ENCODE peak calls at places on chromosomes 12 and 14, in nine cellular contexts. Q is mucosa of descending colon; Y is HL-60; Z is lower leg skin; V is CD8-positive, alpha-beta T cell; N is testis; T is CD4-positive, alpha-beta T cell; L is upper lobe of right lung; A is psoas muscle. P is an unnamed sample.
A peak's percentile ranks its signal among the peaks of the same experiment; 100 is the strongest.

GRCh38 chr12:71685961-71686657 is at the start of gene TMEM19:
- DNase-seq in Q (peak; percentile 95), Y (peak; percentile 88), Z (peak; percentile 97), V (peak; percentile 65), N (peak; percentile 93), T (peak; percentile 70), L (peak; percentile 97), A (peak; percentile 92), P (peak; percentile 79)

GRCh38 chr14:71856199-71856919 is 75.9 kb upstream of the RGS6 start:
- DNase-seq in Q (no peak), Y (peak; percentile 28), Z (no peak), V (no peak), N (no peak), T (no peak), L (no peak), A (no peak), P (no peak)

GRCh38 chr14:26199599-26200370 is 398.0 kb downstream of the NOVA1 start:
- DNase-seq in Q (no peak), Y (peak; percentile 64), Z (no peak), V (no peak), N (no peak), T (no peak), L (no peak), A (no peak), P (no peak)

GRCh38 chr12:124007810-124008570 is 35.0 kb downstream of the ZNF664 start:
- DNase-seq in Q (no peak), Y (peak; percentile 75), Z (peak; percentile 61), V (no peak), N (no peak), T (no peak), L (no peak), A (no peak), P (no peak)

GRCh38 chr14:99603471-99603933 is 505 bp downstream of the CCDC85C start:
- DNase-seq in Q (peak; percentile 77), Y (no peak), Z (no peak), V (peak; percentile 29), N (peak; percentile 35), T (peak; percentile 29), L (peak; percentile 75), A (peak; percentile 38), P (peak; percentile 32)

GRCh38 chr14:92819011-92819410 is 24.9 kb downstream of the GOLGA5 start:
- DNase-seq in Q (no peak), Y (no peak), Z (no peak), V (no peak), N (no peak), T (no peak), L (no peak), A (no peak), P (no peak)

GRCh38 chr12:49108958-49109404 is 1.7 kb downstream of the LMBR1L start:
- DNase-seq in Q (no peak), Y (peak; percentile 55), Z (peak; percentile 89), V (no peak), N (peak; percentile 90), T (no peak), L (peak; percentile 73), A (peak; percentile 64), P (no peak)

GRCh38 chr12:27843714-27844245 is 63.7 kb upstream of the MANSC4 start:
- DNase-seq in Q (no peak), Y (no peak), Z (no peak), V (no peak), N (no peak), T (no peak), L (no peak), A (no peak), P (no peak)

GRCh38 chr12:11727133-11727664 is 77.7 kb downstream of the ETV6 start:
- DNase-seq in Q (no peak), Y (no peak), Z (no peak), V (peak; percentile 3), N (no peak), T (peak; percentile 29), L (no peak), A (no peak), P (no peak)

GRCh38 chr12:58341791-58342190 is 400.4 kb downstream of the ATP23 start:
- DNase-seq in Q (no peak), Y (no peak), Z (no peak), V (no peak), N (no peak), T (no peak), L (no peak), A (no peak), P (no peak)

GRCh38 chr12:6949063-6949594 is 2.0 kb upstream of the PTPN6 start:
- DNase-seq in Q (peak; percentile 57), Y (no peak), Z (no peak), V (no peak), N (no peak), T (no peak), L (peak; percentile 84), A (peak; percentile 11), P (no peak)

GRCh38 chr12:1799882-1800645 is 20.3 kb upstream of the LRTM2 start:
- DNase-seq in Q (peak; percentile 43), Y (no peak), Z (peak; percentile 79), V (no peak), N (no peak), T (no peak), L (peak; percentile 58), A (no peak), P (no peak)

GRCh38 chr12:57864382-57864781 is 17.9 kb upstream of the CTDSP2 start:
- DNase-seq in Q (no peak), Y (no peak), Z (no peak), V (no peak), N (no peak), T (no peak), L (no peak), A (peak; percentile 35), P (no peak)

GRCh38 chr12:57138526-57139272 is 8.7 kb downstream of the LRP1-AS start:
- DNase-seq in Q (peak; percentile 88), Y (peak; percentile 49), Z (peak; percentile 97), V (no peak), N (no peak), T (no peak), L (peak; percentile 85), A (peak; percentile 91), P (no peak)

GRCh38 chr14:77804592-77804991 is 4.7 kb downstream of the ADCK1 start:
- DNase-seq in Q (no peak), Y (peak; percentile 9), Z (no peak), V (no peak), N (peak; percentile 19), T (no peak), L (no peak), A (no peak), P (no peak)

GRCh38 chr12:26255893-26256645 is 60.7 kb downstream of the SSPN start:
- DNase-seq in Q (no peak), Y (no peak), Z (no peak), V (no peak), N (no peak), T (no peak), L (no peak), A (no peak), P (no peak)
- TF ChIP-seq CTCF in Q (no peak), Y (no peak), Z (no peak), V (no peak), N (no peak), T (no peak), L (no peak), A (no peak), P (no peak)

DNA sequence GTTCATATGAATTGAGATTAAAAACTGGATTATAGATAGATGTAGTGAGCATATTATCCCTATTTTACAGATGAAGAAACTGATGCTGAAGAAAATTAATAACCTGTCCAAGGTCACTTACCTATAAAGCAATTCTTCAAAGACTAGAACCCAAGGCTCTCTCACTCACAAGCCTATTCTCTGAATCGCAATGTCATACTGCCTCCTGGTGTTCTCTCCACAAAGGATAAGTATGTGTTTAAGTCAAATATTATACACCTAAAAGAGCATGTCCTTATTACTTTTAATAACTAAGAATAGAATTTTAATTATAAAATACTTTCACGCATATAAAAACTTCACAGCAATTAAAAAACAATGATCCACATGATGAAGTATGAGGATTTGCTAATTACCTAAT is 721.3 kb upstream of the USP15 start:
- DNase-seq in Q (no peak), Y (no peak), Z (no peak), V (no peak), N (peak; percentile 38), T (no peak), L (no peak), A (no peak), P (no peak)
- TF ChIP-seq CTCF in Q (no peak), Y (no peak), Z (no peak), V (no peak), N (no peak), T (no peak), L (no peak), A (no peak), P (peak; percentile 53)

GRCh38 chr12:64923536-64923935 is 99.1 kb downstream of the TBC1D30 start:
- DNase-seq in Q (no peak), Y (no peak), Z (no peak), V (no peak), N (no peak), T (no peak), L (no peak), A (no peak), P (no peak)
- TF ChIP-seq CTCF in Q (no peak), Y (no peak), Z (no peak), V (no peak), N (no peak), T (no peak), L (no peak), A (no peak), P (no peak)

GRCh38 chr12:26196424-26196722 is 1.0 kb downstream of the SSPN start:
- DNase-seq in Q (no peak), Y (no peak), Z (no peak), V (no peak), N (peak; percentile 51), T (no peak), L (no peak), A (no peak), P (no peak)

GRCh38 chr12:26197832-26198231 is 2.5 kb downstream of the SSPN start:
- DNase-seq in Q (no peak), Y (no peak), Z (no peak), V (no peak), N (no peak), T (no peak), L (no peak), A (no peak), P (no peak)

GRCh38 chr12:26193539-26193938 is 1.8 kb upstream of the SSPN start:
- DNase-seq in Q (no peak), Y (no peak), Z (no peak), V (no peak), N (no peak), T (no peak), L (no peak), A (no peak), P (no peak)

GRCh38 chr12:26195250-26195640 is at the start of gene SSPN:
- DNase-seq in Q (peak; percentile 65), Y (no peak), Z (peak; percentile 93), V (no peak), N (peak; percentile 86), T (no peak), L (peak; percentile 80), A (peak; percentile 74), P (peak; percentile 73)

GRCh38 chr12:26195641-26196423 is 459 bp downstream of the SSPN start:
- DNase-seq in Q (peak; percentile 70), Y (peak; percentile 8), Z (peak; percentile 87), V (no peak), N (peak; percentile 69), T (no peak), L (peak; percentile 75), A (peak; percentile 59), P (peak; percentile 46)
- TF ChIP-seq CTCF in Q (no peak), Y (no peak), Z (no peak), V (no peak), N (no peak), T (no peak), L (no peak), A (no peak), P (no peak)

P was measured in progenitor cell of endocrine pancreas.